ENCODE peak calls at places on chromosomes 4 and X, in four cellular contexts. O is hepatocyte; M is upper lobe of left lung; N is naive thymus-derived CD4-positive, alpha-beta T cell. X is an unnamed sample. For H3K9me3, the result is how much of the 10 kb centered on the place peaks cover.

GRCh38 chrX:42096262-42096939 is 173.0 kb upstream of the CASK start:
- DNase-seq in O (peak), M (peak), N (no peak), X (peak)

GRCh38 chr4:14188214-14188613 is 560.7 kb upstream of the BOD1L1 start:
- DNase-seq in O (no peak), M (no peak), N (no peak), X (no peak)

GRCh38 chr4:118712872-118713271 is 27.7 kb downstream of the METTL14 start:
- DNase-seq in O (no peak), M (no peak), N (no peak), X (no peak)

GRCh38 chr4:76518241-76518640 is 83.2 kb downstream of the SHROOM3 start:
- DNase-seq in O (no peak), M (no peak), N (no peak), X (no peak)

GRCh38 chr4:84971319-84971932 is 4.9 kb upstream of the WDFY3 start:
- DNase-seq in O (peak), M (no peak), N (no peak), X (peak)

GRCh38 chrX:80792205-80792604 is 17.5 kb downstream of the BRWD3 start:
- DNase-seq in O (no peak), M (no peak), N (no peak), X (no peak)

GRCh38 chrX:8090482-8090881 is 80.6 kb downstream of the VCX2 start:
- DNase-seq in O (no peak), M (no peak), N (no peak), X (no peak)

GRCh38 chrX:54294306-54294705 is 63.5 kb downstream of the WNK3 start:
- DNase-seq in O (no peak), M (no peak), N (no peak), X (no peak)

GRCh38 chrX:37454537-37455285 is 105.5 kb downstream of the PRRG1 start:
- DNase-seq in O (peak), M (no peak), N (no peak), X (no peak)

GRCh38 chr4:184892999-184893398 is 67.2 kb upstream of the ACSL1 start:
- DNase-seq in O (no peak), M (no peak), N (no peak), X (no peak)
- H3K27ac ChIP-seq in O (no peak), M (no peak), N (no peak), X (no peak)

DNA sequence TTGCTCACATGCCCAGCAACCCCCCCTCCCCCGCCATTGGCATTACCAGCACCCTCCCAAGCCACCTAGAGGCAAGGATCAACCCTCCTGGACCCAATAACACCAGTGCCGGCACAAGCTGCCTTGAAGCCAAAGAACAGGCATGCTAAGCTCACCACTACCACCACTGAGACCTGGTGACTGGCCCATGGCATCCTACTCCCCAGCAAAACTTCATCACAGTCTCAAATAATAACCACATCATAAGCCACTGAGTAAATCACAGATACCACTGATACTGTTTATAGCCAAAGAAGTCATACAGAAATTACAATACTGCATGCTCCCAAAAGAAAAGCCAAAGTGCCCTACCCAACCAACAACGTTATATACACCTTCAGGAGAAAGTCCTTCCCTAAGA is 73.6 kb upstream of the RPL34 start:
- DNase-seq in O (no peak), M (no peak), N (no peak), X (no peak)
- H3K9me3 ChIP-seq in O (under half), M (under half), N (under half), X (under half)

GRCh38 chr4:82814034-82814433 is 15.4 kb upstream of the SCD5 start:
- DNase-seq in O (no peak), M (no peak), N (no peak), X (no peak)

GRCh38 chr4:82810171-82810570 is 11.6 kb upstream of the SCD5 start:
- DNase-seq in O (no peak), M (no peak), N (no peak), X (no peak)

GRCh38 chr4:82809614-82810013 is 11.0 kb upstream of the SCD5 start:
- DNase-seq in O (no peak), M (no peak), N (no peak), X (no peak)

GRCh38 chr4:82811392-82811791 is 12.8 kb upstream of the SCD5 start:
- DNase-seq in O (no peak), M (no peak), N (no peak), X (no peak)

GRCh38 chr4:82811838-82812672 is 13.5 kb upstream of the SCD5 start:
- DNase-seq in O (no peak), M (no peak), N (no peak), X (peak)
- H3K27ac ChIP-seq in O (peak), M (no peak), N (no peak), X (no peak)

GRCh38 chr4:128427832-128428366 is 140.3 kb upstream of the PGRMC2 start:
- DNase-seq in O (peak), M (peak), N (no peak), X (no peak)
- H3K9me3 ChIP-seq in O (under half), M (under half), N (under half), X (under half)

GRCh38 chrX:1481636-1482529 is 29.2 kb upstream of the ASMTL start:
- DNase-seq in O (peak), M (peak), N (peak), X (peak)
- H3K27ac ChIP-seq in O (peak), M (peak), N (peak), X (no peak)

X was measured in cardiac muscle cell.